ENCODE peak calls at places on chromosomes 2 and 18, in eight cellular contexts. M, Z, S, A, R, P, K and F are unnamed samples.

GRCh38 chr2:57877811-57878572 is 168.6 kb upstream of the VRK2 start:
- DNase-seq in M (no peak), Z (no peak), S (no peak), A (no peak), R (no peak), P (no peak), K (no peak), F (no peak)

GRCh38 chr2:44686561-44686960 is 254.9 kb upstream of the SIX3 start:
- DNase-seq in M (peak), Z (no peak), S (no peak), A (no peak), R (peak), P (no peak), K (no peak), F (no peak)

GRCh38 chr2:69565431-69565839 is 78.1 kb downstream of the AAK1 start:
- DNase-seq in M (peak), Z (peak), S (peak), A (peak), R (no peak), P (peak), K (peak), F (peak)

GRCh38 chr2:13652531-13653313 is 936.0 kb downstream of the TRIB2 start:
- DNase-seq in M (no peak), Z (no peak), S (no peak), A (no peak), R (no peak), P (no peak), K (no peak), F (no peak)

GRCh38 chr2:136376798-136377211 is 258.9 kb upstream of the CXCR4 start:
- DNase-seq in M (peak), Z (no peak), S (no peak), A (no peak), R (no peak), P (no peak), K (peak), F (no peak)

GRCh38 chr2:134207589-134208209 is 46.2 kb upstream of the MGAT5 start:
- DNase-seq in M (peak), Z (peak), S (no peak), A (no peak), R (no peak), P (no peak), K (peak), F (no peak)

GRCh38 chr2:31287681-31288080 is 53.7 kb downstream of the EHD3 start:
- DNase-seq in M (peak), Z (no peak), S (no peak), A (no peak), R (no peak), P (no peak), K (no peak), F (no peak)

GRCh38 chr2:184394642-184395041 is 203.7 kb upstream of the ZNF804A start:
- DNase-seq in M (no peak), Z (no peak), S (no peak), A (no peak), R (no peak), P (no peak), K (no peak), F (no peak)

GRCh38 chr18:29512203-29512602 is 1335.3 kb upstream of the CDH2 start:
- DNase-seq in M (no peak), Z (no peak), S (no peak), A (no peak), R (no peak), P (no peak), K (no peak), F (no peak)

GRCh38 chr2:34997779-34998178 is 1357.8 kb upstream of the CRIM1 start:
- DNase-seq in M (no peak), Z (no peak), S (no peak), A (no peak), R (no peak), P (no peak), K (no peak), F (no peak)

GRCh38 chr2:6341730-6342129 is 524.0 kb downstream of the CMPK2 start:
- DNase-seq in M (no peak), Z (no peak), S (no peak), A (no peak), R (no peak), P (no peak), K (no peak), F (no peak)

GRCh38 chr2:79447462-79447861 is 65.4 kb upstream of the CTNNA2 start:
- DNase-seq in M (no peak), Z (no peak), S (no peak), A (no peak), R (no peak), P (no peak), K (no peak), F (no peak)

GRCh38 chr2:39476524-39476923 is 39.4 kb upstream of the MAP4K3 start:
- DNase-seq in M (no peak), Z (no peak), S (no peak), A (no peak), R (no peak), P (no peak), K (no peak), F (no peak)

GRCh38 chr18:57768557-57769326 is 34.4 kb downstream of the ATP8B1 start:
- DNase-seq in M (peak), Z (peak), S (no peak), A (no peak), R (no peak), P (peak), K (no peak), F (no peak)

GRCh38 chr2:142602418-142602989 is 275.0 kb upstream of the KYNU start:
- DNase-seq in M (no peak), Z (no peak), S (no peak), A (no peak), R (no peak), P (no peak), K (no peak), F (no peak)

GRCh38 chr2:238904177-238904576 is 56.3 kb downstream of the TWIST2 start:
- DNase-seq in M (no peak), Z (no peak), S (no peak), A (no peak), R (no peak), P (no peak), K (no peak), F (no peak)

GRCh38 chr2:224591245-224591644 is 6.1 kb upstream of the CUL3 start:
- DNase-seq in M (no peak), Z (no peak), S (no peak), A (no peak), R (no peak), P (no peak), K (no peak), F (no peak)

GRCh38 chr2:2698182-2699116 is 367.4 kb upstream of the MYT1L start:
- DNase-seq in M (no peak), Z (no peak), S (no peak), A (no peak), R (no peak), P (no peak), K (peak), F (no peak)

GRCh38 chr2:202102425-202103005 is 29.5 kb downstream of the KIAA2012 start:
- DNase-seq in M (no peak), Z (no peak), S (no peak), A (no peak), R (no peak), P (no peak), K (no peak), F (no peak)

GRCh38 chr2:24273598-24273997 is 86.7 kb downstream of the ITSN2 start:
- DNase-seq in M (peak), Z (no peak), S (no peak), A (no peak), R (no peak), P (no peak), K (no peak), F (no peak)

GRCh38 chr18:50563376-50563775 is 3.5 kb downstream of the MAPK4 start:
- DNase-seq in M (no peak), Z (no peak), S (no peak), A (no peak), R (no peak), P (no peak), K (no peak), F (no peak)

GRCh38 chr18:34033968-34034367 is 190.7 kb downstream of the NOL4 start:
- DNase-seq in M (no peak), Z (no peak), S (no peak), A (no peak), R (no peak), P (no peak), K (no peak), F (no peak)

GRCh38 chr2:8544786-8545631 is 136.8 kb upstream of the ID2 start:
- DNase-seq in M (peak), Z (peak), S (peak), A (peak), R (peak), P (peak), K (no peak), F (peak)

GRCh38 chr2:227016894-227017293 is 147.1 kb downstream of the COL4A4 start:
- DNase-seq in M (no peak), Z (no peak), S (no peak), A (no peak), R (no peak), P (no peak), K (no peak), F (no peak)

GRCh38 chr2:15271941-15272340 is 289.2 kb downstream of the NBAS start:
- DNase-seq in M (no peak), Z (no peak), S (no peak), A (no peak), R (peak), P (no peak), K (no peak), F (no peak)

GRCh38 chr2:54212456-54212855 is 43.6 kb downstream of the TSPYL6 start:
- DNase-seq in M (peak), Z (no peak), S (no peak), A (no peak), R (peak), P (no peak), K (no peak), F (no peak)

GRCh38 chr18:9925369-9925768 is 11.6 kb downstream of the VAPA start:
- DNase-seq in M (peak), Z (no peak), S (no peak), A (no peak), R (no peak), P (no peak), K (no peak), F (no peak)

GRCh38 chr2:132577693-132578092 is 92.3 kb downstream of the LYPD1 start:
- DNase-seq in M (no peak), Z (no peak), S (no peak), A (no peak), R (no peak), P (no peak), K (no peak), F (no peak)

GRCh38 chr18:10850828-10851227 is 298.5 kb downstream of the PIEZO2 start:
- DNase-seq in M (peak), Z (no peak), S (no peak), A (no peak), R (no peak), P (no peak), K (no peak), F (no peak)

GRCh38 chr2:47195149-47195548 is 40.0 kb upstream of the STPG4 start:
- DNase-seq in M (no peak), Z (no peak), S (no peak), A (no peak), R (no peak), P (no peak), K (no peak), F (no peak)
- TF ChIP-seq CTCF in M (no peak), Z (no peak), S (no peak), A (no peak), R (no peak), P (no peak), K (no peak), F (no peak)

GRCh38 chr2:167548396-167548795 is 660.1 kb downstream of the XIRP2 start:
- DNase-seq in M (no peak), Z (no peak), S (no peak), A (no peak), R (no peak), P (no peak), K (no peak), F (no peak)

GRCh38 chr2:167553635-167554034 is 665.4 kb downstream of the XIRP2 start:
- DNase-seq in M (no peak), Z (no peak), S (no peak), A (no peak), R (no peak), P (no peak), K (no peak), F (no peak)

GRCh38 chr2:167551411-167551810 is 663.1 kb downstream of the XIRP2 start:
- DNase-seq in M (no peak), Z (no peak), S (no peak), A (no peak), R (no peak), P (no peak), K (no peak), F (no peak)

GRCh38 chr2:167544602-167545001 is 656.3 kb downstream of the XIRP2 start:
- DNase-seq in M (no peak), Z (no peak), S (no peak), A (no peak), R (no peak), P (no peak), K (no peak), F (no peak)

DNA sequence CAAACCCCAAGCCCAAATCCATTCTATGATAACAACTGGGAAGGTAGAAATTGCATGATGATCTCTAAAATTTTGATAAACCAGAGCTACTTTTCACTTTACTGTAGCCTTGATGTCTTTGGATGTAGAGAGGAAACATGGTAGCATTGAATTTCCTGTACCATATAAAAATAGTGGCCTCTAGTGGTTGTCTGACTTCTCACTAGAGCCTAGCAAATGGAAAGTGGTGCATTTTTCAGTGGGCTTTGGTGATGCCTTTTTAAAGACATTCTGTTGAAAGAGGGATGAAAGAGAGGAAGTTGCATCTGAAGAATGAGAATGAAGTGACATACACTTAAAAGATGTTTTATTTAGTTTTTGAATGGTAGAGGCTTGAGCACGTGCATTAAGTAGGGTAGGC is 662.2 kb downstream of the XIRP2 start:
- DNase-seq in M (peak), Z (no peak), S (no peak), A (no peak), R (no peak), P (no peak), K (no peak), F (no peak)
- TF ChIP-seq CTCF in M (peak), Z (no peak), S (no peak), A (no peak), R (peak), P (no peak), K (peak), F (no peak)

GRCh38 chr18:52312321-52312720 is 27.7 kb upstream of the DCC start:
- DNase-seq in M (no peak), Z (no peak), S (no peak), A (no peak), R (no peak), P (no peak), K (no peak), F (no peak)

GRCh38 chr18:52310651-52311050 is 29.3 kb upstream of the DCC start:
- DNase-seq in M (no peak), Z (no peak), S (no peak), A (no peak), R (no peak), P (no peak), K (no peak), F (no peak)

GRCh38 chr18:52313213-52313612 is 26.8 kb upstream of the DCC start:
- DNase-seq in M (no peak), Z (no peak), S (no peak), A (no peak), R (no peak), P (no peak), K (no peak), F (no peak)

DNA sequence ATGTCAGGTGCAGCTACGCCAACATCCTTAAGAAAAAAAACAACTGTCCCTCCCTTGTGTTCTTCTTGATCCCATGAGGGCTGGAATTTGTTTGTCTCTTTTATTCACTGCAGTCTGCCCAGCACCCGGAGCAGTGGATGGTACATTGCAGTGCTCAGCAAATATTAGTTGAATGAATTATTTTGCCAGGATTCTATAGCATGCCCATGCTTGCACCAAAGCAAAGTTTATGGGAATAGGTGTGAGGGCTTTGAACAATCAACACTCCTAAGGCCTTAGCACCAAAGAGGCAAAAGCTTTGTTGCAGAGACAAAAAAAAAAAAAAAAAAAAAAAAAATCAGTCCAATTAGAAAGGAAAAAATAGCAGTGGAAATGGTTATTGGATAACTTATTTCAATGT is 28.7 kb upstream of the DCC start:
- DNase-seq in M (no peak), Z (no peak), S (no peak), A (no peak), R (no peak), P (no peak), K (no peak), F (no peak)
- TF ChIP-seq CTCF in M (no peak), Z (no peak), S (no peak), A (no peak), R (no peak), P (no peak), K (no peak), F (no peak)

GRCh38 chr2:157574165-157574564 is 54.5 kb downstream of the ACVR1C start:
- DNase-seq in M (no peak), Z (no peak), S (no peak), A (no peak), R (no peak), P (no peak), K (no peak), F (no peak)

DNA sequence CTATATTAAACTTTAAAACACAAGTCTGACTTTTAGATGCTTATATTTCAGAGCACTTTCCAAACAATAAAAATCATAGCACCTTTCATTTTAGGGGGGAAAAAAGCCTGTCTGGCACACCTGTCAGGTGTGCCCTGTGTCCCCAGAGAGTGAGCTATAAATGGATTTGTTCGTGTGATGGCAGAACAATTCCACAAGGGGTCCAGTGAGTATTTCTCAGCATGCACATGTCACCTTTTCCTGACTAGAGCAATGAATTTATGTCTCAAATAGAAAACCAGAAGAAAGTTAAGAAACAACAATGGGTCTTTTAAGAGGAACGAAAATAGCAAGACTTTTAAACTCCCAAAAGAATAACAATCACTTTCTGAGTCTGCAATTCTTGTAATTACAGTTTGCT is 55.9 kb downstream of the ACVR1C start:
- DNase-seq in M (no peak), Z (no peak), S (no peak), A (no peak), R (no peak), P (no peak), K (no peak), F (no peak)
- TF ChIP-seq CTCF in M (no peak), Z (no peak), S (no peak), A (no peak), R (no peak), P (no peak), K (peak), F (peak)

DNA sequence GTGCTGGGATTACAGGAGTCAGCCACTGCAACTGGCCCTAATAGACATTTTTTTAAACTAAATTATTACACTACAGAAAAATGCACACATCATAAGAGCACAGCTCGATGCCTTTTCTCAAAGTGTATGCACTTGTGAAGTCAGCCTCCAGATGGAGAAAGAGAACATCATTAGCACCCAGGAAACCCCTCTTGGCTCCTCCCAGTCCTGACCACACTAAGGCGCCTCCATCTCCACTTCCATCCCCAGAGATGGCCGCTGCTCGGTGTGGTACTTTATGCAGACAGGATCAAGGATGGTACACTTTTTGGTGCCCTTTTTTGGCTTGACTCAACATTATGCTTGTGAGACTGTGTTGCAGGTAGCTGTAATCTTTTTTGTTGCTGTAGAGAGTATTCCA is 34.8 kb downstream of the RRM2 start:
- DNase-seq in M (no peak), Z (no peak), S (no peak), A (no peak), R (no peak), P (no peak), K (no peak), F (no peak)
- TF ChIP-seq CTCF in M (no peak), Z (no peak), S (no peak), A (no peak), R (no peak), P (no peak), K (no peak), F (no peak)

DNA sequence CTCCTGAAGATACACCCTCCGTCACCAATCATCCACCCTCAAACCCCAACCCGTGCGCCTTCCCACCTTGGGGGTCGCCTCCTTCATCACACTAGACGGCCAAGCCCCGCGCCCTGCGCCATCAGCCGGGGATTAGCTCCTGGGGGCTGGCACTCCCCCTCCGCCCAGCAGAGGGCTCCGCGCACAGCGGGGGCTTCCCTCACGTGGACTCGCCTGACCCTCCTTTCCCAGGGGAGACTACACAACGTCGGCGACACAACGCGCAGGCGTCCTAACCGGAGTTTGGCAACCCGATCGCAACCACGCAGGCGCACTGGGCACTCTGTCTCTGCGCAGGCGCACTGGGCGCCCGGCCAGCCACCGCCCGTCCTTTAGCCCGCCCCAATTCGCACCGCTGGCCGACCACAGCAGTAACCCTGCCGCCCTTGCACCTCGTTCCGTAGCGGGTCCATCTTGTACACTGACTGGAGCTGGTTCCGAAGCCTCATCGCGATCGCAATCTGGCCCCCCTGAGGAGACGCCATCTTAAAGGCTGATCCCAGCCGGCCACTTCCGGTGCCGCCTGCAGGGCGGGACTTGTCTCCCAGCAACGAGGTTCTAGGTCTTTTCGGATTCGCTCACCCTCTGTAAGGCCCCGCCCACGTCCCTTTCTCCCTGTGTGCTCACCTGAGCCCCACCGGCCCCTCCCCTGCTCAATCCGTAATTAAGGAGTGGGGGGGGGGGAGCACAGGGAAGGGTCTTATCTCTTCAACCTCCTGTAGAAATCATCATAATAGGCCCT is at the start of gene PCGF1:
- DNase-seq in M (peak), Z (peak), S (peak), A (peak), R (peak), P (peak), K (peak), F (peak)
- TF ChIP-seq CTCF in M (peak), Z (no peak), S (no peak), A (peak), R (peak), P (peak), K (peak), F (peak)

GRCh38 chr2:84865181-84865783 is 15.6 kb downstream of the TRABD2A start:
- DNase-seq in M (peak), Z (no peak), S (no peak), A (no peak), R (no peak), P (no peak), K (no peak), F (no peak)
- TF ChIP-seq CTCF in M (no peak), Z (peak), S (no peak), A (no peak), R (no peak), P (no peak), K (no peak), F (no peak)